ENCODE peak calls at places on chromosomes 13 and 19, in eight cellular contexts. S, L, H, D, P, K, U and O are unnamed samples.

GRCh38 chr19:6226444-6227155 is 53.2 kb downstream of the MLLT1 start:
- DNase-seq in S (peak), D (no peak), K (no peak), H (no peak), L (peak), P (no peak), U (no peak), O (no peak)

GRCh38 chr19:17829855-17830566 is 8.7 kb upstream of the INSL3 start:
- DNase-seq in L (no peak), P (no peak), U (peak), D (no peak), S (peak), K (no peak), H (peak), O (peak)

GRCh38 chr19:52748336-52748950 is 13.6 kb upstream of the ZNF611 start:
- DNase-seq in D (no peak), K (no peak), H (peak), P (no peak), U (no peak), S (no peak), L (peak), O (peak)

GRCh38 chr19:9039728-9040127 is 29.5 kb upstream of the MUC16 start:
- DNase-seq in D (no peak), S (no peak), L (no peak), P (no peak), K (no peak), H (peak), U (no peak), O (no peak)

GRCh38 chr19:43639507-43640423 is at the start of gene CADM4:
- DNase-seq in K (no peak), S (no peak), D (no peak), U (no peak), L (peak), H (no peak), P (no peak), O (peak)

GRCh38 chr13:45468676-45469075 is 3.9 kb downstream of the COG3 start:
- DNase-seq in S (no peak), K (no peak), P (no peak), H (no peak), U (no peak), L (no peak), D (no peak), O (no peak)

GRCh38 chr19:5308471-5309437 is 31.9 kb downstream of the PTPRS start:
- DNase-seq in H (no peak), S (no peak), P (peak), L (peak), D (peak), U (no peak), K (no peak), O (no peak)

GRCh38 chr13:46405457-46405856 is 18.4 kb upstream of the RUBCNL start:
- DNase-seq in K (no peak), P (no peak), S (no peak), H (no peak), U (no peak), D (no peak), L (no peak), O (no peak)

GRCh38 chr13:100633461-100633860 is 41.1 kb downstream of the TMTC4 start:
- DNase-seq in D (no peak), U (no peak), L (no peak), P (no peak), K (peak), H (peak), S (no peak), O (no peak)

GRCh38 chr19:6219147-6219525 is 60.6 kb downstream of the MLLT1 start:
- DNase-seq in P (peak), D (no peak), K (no peak), S (peak), U (no peak), L (no peak), H (no peak), O (no peak)

GRCh38 chr13:30111810-30112209 is 195.5 kb downstream of the KATNAL1 start:
- DNase-seq in S (no peak), K (no peak), U (no peak), P (no peak), L (no peak), H (no peak), D (no peak), O (no peak)

GRCh38 chr13:28819046-28819747 is 942 bp upstream of the MTUS2 start:
- DNase-seq in S (no peak), L (no peak), P (no peak), U (peak), H (peak), D (no peak), K (no peak), O (no peak)

GRCh38 chr13:23949736-23950135 is 52.4 kb upstream of the C1QTNF9B start:
- DNase-seq in K (no peak), H (no peak), D (no peak), U (no peak), S (no peak), P (no peak), L (no peak), O (no peak)

GRCh38 chr13:23952796-23953195 is 55.5 kb upstream of the C1QTNF9B start:
- DNase-seq in H (no peak), U (no peak), K (no peak), P (no peak), L (no peak), D (no peak), S (no peak), O (no peak)

GRCh38 chr13:23947893-23948292 is 50.6 kb upstream of the C1QTNF9B start:
- DNase-seq in P (no peak), D (no peak), L (no peak), K (no peak), H (no peak), U (no peak), S (no peak), O (no peak)

GRCh38 chr13:23949200-23949599 is 51.9 kb upstream of the C1QTNF9B start:
- DNase-seq in H (no peak), S (no peak), U (no peak), K (no peak), L (no peak), P (no peak), D (no peak), O (no peak)

DNA sequence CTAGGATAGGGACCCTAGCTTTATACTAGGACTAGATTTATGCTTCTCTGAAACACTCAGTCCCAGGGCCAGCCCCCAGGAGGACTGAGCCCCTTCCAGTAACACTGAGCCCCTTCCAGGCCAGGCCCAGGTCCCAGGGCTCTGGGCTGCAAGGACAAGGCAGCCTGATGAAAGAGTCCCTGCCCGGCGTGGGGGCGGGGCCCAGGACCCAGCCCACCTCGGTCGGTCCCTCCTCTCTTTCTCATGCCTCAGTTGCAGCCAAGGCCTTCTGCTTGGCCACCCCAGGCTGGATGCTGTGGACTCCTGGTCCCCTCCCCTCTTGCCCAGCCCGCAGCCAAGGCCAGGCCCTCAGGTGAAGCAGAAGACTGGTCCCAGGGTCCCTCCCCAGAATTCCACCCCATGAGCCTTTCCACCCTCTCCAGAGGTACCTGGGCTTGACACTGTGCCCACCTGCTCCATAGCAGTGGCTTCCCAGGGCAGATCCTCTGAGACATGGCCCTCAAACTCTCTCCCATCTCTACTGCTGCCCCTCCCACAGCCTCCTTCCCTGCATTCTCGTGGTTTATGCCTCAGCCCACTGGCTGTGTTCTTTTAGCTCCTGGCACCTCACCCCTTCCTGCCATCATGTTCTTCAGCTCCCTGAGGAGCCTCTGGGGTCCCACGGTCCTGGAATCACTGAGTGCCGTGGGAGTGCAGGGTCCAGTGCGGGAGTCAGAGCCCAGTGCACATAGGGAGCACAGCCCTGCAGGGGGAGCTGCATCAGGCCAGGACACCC is 53.6 kb upstream of the C1QTNF9B start:
- DNase-seq in L (no peak), S (no peak), K (no peak), U (no peak), P (no peak), D (no peak), H (no peak), O (no peak)
- TF ChIP-seq CTCF in L (no peak), S (no peak), K (no peak), U (no peak), P (no peak), D (no peak), H (no peak), O (no peak)

DNA sequence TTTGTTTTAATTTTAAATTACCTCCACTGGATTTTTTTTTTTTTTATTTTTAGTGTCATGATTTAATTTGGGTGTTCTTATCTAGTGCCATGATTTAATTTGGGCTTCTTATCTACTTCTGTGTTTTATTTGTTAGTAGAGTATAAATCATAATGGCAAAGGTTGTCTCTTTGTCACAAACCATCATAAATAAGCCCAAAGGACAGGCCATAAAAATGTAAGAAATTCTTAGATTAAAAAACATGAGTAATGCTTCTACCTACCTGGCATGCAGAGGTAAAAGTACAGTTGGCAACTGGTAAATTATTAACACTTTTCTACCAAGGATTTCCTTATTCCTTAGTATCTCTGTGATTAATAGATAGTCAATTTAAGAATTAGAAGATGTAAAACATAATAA is 55.2 kb downstream of the ERCC5 start:
- DNase-seq in S (no peak), L (no peak), U (no peak), H (no peak), P (no peak), K (no peak), D (no peak), O (no peak)
- TF ChIP-seq CTCF in S (no peak), L (no peak), U (no peak), H (no peak), P (no peak), K (no peak), D (no peak), O (no peak)

DNA sequence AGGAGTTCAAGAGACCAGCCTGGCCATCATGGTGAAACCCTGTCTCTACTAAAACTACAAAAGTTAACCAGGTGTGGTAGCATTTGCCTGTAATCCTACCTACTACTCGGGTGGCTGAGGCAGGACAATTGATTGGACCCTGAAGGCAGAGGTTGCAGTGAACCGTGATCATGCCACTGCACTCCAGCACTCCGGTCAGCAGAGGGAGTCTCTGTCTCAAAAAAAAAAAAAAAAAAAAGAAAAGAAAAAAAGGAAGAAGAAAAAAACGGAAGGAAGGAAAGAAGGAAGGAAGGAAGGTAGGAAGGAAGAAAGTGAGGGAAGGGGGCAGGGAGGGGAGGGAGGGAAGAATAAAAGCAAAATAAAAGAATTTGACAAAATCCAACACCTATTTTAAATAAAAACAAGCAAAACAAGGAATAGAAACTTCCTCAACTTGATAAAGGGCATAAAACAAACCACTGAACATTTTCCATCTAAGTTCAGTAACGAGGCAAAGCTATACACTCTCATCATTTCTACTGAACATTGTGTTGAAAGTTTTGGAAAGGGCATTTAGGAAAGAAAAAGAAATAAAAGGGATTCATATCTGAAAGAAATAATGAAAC is 411.6 kb upstream of the SLITRK5 start:
- DNase-seq in D (no peak), S (no peak), H (peak), U (peak), L (no peak), K (no peak), P (no peak), O (no peak)
- TF ChIP-seq CTCF in D (no peak), S (peak), H (peak), U (peak), L (no peak), K (no peak), P (no peak), O (peak)

GRCh38 chr13:51767100-51767499 is 36.9 kb downstream of the DHRS12 start:
- DNase-seq in U (no peak), S (no peak), P (no peak), K (no peak), H (peak), D (no peak), L (no peak), O (peak)
- TF ChIP-seq CTCF in U (no peak), S (no peak), P (no peak), K (no peak), H (peak), D (no peak), L (no peak), O (no peak)

DNA sequence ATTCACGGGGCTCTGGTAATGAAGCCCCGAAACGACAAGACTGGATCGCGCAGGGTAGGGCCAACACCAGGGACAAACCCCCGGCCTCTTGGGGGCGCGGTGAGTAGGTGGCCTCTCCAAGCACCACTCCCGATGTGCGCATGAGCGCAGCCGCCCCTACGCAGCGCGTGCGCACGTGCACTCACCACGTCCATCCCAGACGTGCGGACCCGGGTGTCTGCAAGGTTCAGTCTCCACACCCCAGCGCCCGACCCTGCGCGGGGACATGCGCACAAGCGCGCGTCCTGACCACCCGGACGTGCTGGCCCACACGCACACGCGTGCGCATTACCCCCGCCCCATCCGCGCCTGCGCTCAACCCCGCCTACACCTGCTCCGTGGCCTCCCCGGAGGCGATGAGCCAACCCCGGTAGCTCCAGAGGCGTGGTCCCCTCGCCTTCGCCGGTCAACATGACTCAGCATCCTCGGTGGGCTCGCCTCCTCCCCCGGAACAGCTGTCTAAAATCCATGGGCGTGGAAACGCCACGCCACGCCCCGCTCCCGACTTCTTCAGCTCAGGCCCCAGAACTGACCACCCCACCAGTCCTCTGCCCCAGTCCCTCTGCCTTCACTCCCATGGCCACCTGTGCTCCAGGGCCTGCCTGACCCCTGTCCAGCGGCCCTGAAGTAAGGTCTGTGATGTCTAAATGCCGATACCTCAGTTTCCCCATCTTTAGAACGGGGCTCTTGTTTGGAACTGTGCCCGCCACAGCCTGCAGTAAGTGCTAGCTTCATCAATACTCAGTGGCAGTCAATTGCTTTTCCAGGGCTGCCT is 5.6 kb upstream of the GPI start:
- DNase-seq in K (peak), P (peak), L (peak), S (peak), U (peak), D (peak), H (peak), O (peak)
- TF ChIP-seq CTCF in K (peak), P (peak), L (peak), S (peak), U (peak), D (no peak), H (peak), O (peak)

GRCh38 chr19:1843646-1844394 is 4.5 kb downstream of the REXO1 start:
- DNase-seq in D (no peak), H (no peak), P (no peak), U (no peak), S (no peak), K (no peak), L (no peak), O (no peak)

GRCh38 chr19:1840541-1841115 is 7.7 kb downstream of the REXO1 start:
- DNase-seq in K (no peak), S (no peak), D (no peak), U (no peak), L (no peak), P (no peak), H (no peak), O (no peak)

GRCh38 chr19:1844536-1845515 is 3.5 kb downstream of the REXO1 start:
- DNase-seq in L (peak), S (no peak), K (no peak), P (no peak), H (no peak), U (no peak), D (no peak), O (no peak)

GRCh38 chr19:1841209-1841924 is 6.9 kb downstream of the REXO1 start:
- DNase-seq in U (no peak), D (no peak), H (no peak), L (no peak), K (no peak), P (no peak), S (no peak), O (no peak)

DNA sequence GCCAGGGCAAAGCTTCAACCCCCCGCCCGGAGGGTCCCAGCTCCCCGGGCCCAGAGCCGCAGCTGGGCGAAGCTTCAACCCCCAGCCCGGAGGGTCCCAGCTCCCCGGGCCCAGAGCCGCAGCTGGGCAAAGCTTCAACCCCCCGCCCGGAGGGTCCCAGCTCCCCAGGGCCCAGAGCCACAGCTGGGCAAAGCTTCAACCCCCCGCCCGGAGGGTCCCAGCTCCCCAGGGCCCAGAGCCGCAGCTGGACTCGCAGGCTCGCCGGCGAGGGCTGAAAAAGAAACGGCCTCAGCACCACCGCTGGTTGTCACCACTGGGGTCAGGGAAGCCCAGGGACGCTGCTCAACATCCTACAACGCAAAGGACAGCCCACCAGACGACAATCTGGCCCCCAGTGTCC is 5.2 kb downstream of the REXO1 start:
- DNase-seq in P (no peak), D (no peak), K (no peak), L (no peak), S (no peak), H (no peak), U (no peak), O (no peak)
- TF ChIP-seq CTCF in P (no peak), D (no peak), K (no peak), L (no peak), S (no peak), H (no peak), U (no peak), O (no peak)

GRCh38 chr19:45848922-45849321 is 14.0 kb downstream of the SYMPK start:
- DNase-seq in K (no peak), H (peak), U (no peak), D (no peak), S (no peak), L (no peak), P (no peak), O (no peak)
- TF ChIP-seq CTCF in K (peak), H (peak), U (peak), D (no peak), S (no peak), L (no peak), P (no peak), O (no peak)

GRCh38 chr13:70347947-70348620 is 239.8 kb upstream of the KLHL1 start:
- DNase-seq in H (no peak), K (no peak), P (no peak), S (no peak), L (no peak), U (no peak), D (no peak), O (no peak)

GRCh38 chr13:70357031-70357430 is 248.8 kb upstream of the KLHL1 start:
- DNase-seq in P (no peak), S (no peak), D (no peak), K (no peak), U (no peak), H (no peak), L (no peak), O (no peak)

DNA sequence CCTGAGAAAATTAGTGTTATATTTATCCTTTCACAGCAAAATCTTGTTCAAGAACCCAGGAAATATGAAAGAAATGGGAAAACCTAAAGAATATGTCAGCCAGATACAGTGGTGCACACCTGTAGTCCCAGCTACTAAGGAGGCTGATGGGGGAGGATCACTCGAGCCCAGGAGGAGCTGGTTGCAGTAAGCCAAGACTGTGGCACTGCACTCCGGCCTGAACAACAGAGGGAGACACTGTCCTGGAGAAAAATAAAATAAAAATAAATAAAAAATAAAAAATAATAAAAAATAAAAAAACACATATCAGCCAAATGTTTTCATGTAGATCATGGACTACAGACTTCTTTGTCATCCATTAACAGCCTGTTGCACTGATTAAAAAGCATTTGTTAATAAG is 244.8 kb upstream of the KLHL1 start:
- DNase-seq in D (no peak), P (no peak), S (no peak), L (no peak), H (peak), U (no peak), K (no peak), O (no peak)
- TF ChIP-seq CTCF in D (no peak), P (no peak), S (no peak), L (no peak), H (no peak), U (no peak), K (no peak), O (no peak)

DNA sequence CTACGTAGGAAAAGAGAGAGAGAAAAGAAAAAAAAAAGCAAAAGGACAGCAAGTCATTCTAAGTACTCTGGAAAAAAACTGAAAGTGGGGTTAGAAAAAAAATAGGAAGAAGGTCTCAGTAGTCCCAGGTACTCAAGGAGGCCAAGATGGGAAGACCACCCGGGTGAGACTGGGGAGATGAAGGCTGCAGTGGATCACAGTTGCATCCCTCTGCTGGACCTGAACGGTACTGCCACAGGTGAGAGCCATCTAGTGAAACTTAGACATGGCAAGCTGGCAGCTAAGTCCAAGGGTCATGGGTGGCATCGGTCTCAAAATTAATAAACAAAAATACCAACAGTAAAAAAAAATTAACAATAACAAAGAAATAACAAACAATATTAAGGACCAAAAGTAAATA is 41.0 kb upstream of the ZNF91 start:
- DNase-seq in K (no peak), S (no peak), D (no peak), P (no peak), H (peak), L (no peak), U (no peak), O (no peak)
- TF ChIP-seq CTCF in K (peak), S (no peak), D (no peak), P (no peak), H (peak), L (no peak), U (peak), O (no peak)